ENCODE peak calls at places on chromosomes 11 and 22, in seven cellular contexts. E is NCI-H187 treated with DMSO at 0.1 percent for 48 hours; W is activated gamma-delta T cell treated with anti-CD3 and anti-CD28 coated beads, Interleukin-2, amount 50 U/mL, for 16 hours; O is stimulated activated CD4-positive, alpha-beta T cell treated with anti-CD3 and anti-CD28 coated beads, Interleukin-12 subunit alpha, Interleukin-12 subunit beta, amount 100 ng/mL, for 24 hours; V is SK-MEL-5; R is activated CD8-positive, alpha-beta memory T cell treated with anti-CD3 and anti-CD28 coated beads, Interleukin-2, amount 50 U/mL, for 48 hours; X is choroid plexus epithelial cell. Q is an unnamed sample.

GRCh38 chr11:34988294-34989255 is 72.2 kb downstream of the PDHX start:
- DNase-seq in V (no peak), E (no peak), W (no peak), X (peak), R (no peak), O (no peak), Q (no peak)

GRCh38 chr11:67301951-67302516 is 1.3 kb upstream of the SSH3 start:
- DNase-seq in V (no peak), W (no peak), O (no peak), R (no peak), E (no peak), X (peak), Q (peak)

GRCh38 chr11:84471501-84471900 is 1155.6 kb downstream of the DLG2 start:
- DNase-seq in E (no peak), V (no peak), R (no peak), X (no peak), W (no peak), O (no peak), Q (no peak)

GRCh38 chr11:19905280-19905853 is 192.7 kb downstream of the NAV2 start:
- DNase-seq in E (peak), V (peak), R (no peak), X (peak), O (no peak), W (no peak), Q (no peak)

GRCh38 chr22:39997939-39998726 is 3.4 kb downstream of the FAM83F start:
- DNase-seq in O (no peak), W (no peak), X (peak), R (no peak), E (no peak), V (peak), Q (peak)

GRCh38 chr11:26399336-26399735 is 67.4 kb downstream of the ANO3 start:
- DNase-seq in O (no peak), E (no peak), R (no peak), V (no peak), X (no peak), W (no peak), Q (no peak)

GRCh38 chr22:26124991-26125725 is 44.1 kb upstream of the SEZ6L start:
- DNase-seq in V (no peak), R (no peak), E (peak), O (no peak), W (no peak), X (no peak), Q (no peak)

GRCh38 chr11:2139118-2139490 is at the start of gene IGF2:
- DNase-seq in W (no peak), X (no peak), O (no peak), E (no peak), V (no peak), R (no peak), Q (peak)

GRCh38 chr11:130740819-130741218 is 175.5 kb downstream of the SNX19 start:
- DNase-seq in E (no peak), O (no peak), X (peak), W (no peak), R (no peak), V (no peak), Q (no peak)

GRCh38 chr11:66889974-66890373 is 33.1 kb downstream of the LRFN4 start:
- DNase-seq in X (no peak), O (no peak), E (no peak), R (no peak), W (no peak), V (no peak), Q (no peak)

Q was measured in left ventricle myocardium superior.